ENCODE peak calls at places on chromosomes 16 and 17, in seven cellular contexts. B is tibial nerve, Z is left ventricle myocardium inferior, A is IMR-90, M is psoas muscle, F is prostate gland, K is heart right ventricle. V is an unnamed sample.

GRCh38 chr17:63600569-63601438 is at the start of gene TACO1:
- DNase-seq in B (peak; percentile 48), Z (peak; percentile 84), A (peak; percentile 83), M (peak; percentile 90), F (peak; percentile 55), K (peak; percentile 85), V (peak; percentile 76)

GRCh38 chr16:17784073-17784472 is 313.3 kb upstream of the XYLT1 start:
- DNase-seq in B (no peak), Z (no peak), A (peak; percentile 56), M (no peak), F (no peak), K (no peak), V (no peak)

GRCh38 chr17:66264696-66265095 is 35.5 kb upstream of the APOH start:
- DNase-seq in B (no peak), Z (no peak), A (no peak), M (no peak), F (no peak), K (no peak), V (no peak)

GRCh38 chr16:11232852-11233726 is 22.9 kb downstream of the SOCS1 start:
- DNase-seq in B (no peak), Z (no peak), A (no peak), M (peak; percentile 66), F (no peak), K (peak; percentile 48), V (peak; percentile 75)

GRCh38 chr16:57801856-57802634 is at the start of gene KIFC3:
- DNase-seq in B (peak; percentile 63), Z (peak; percentile 88), A (peak; percentile 72), M (peak; percentile 90), F (peak; percentile 52), K (peak; percentile 90), V (peak; percentile 22)

GRCh38 chr16:13957197-13958078 is 37.5 kb downstream of the ERCC4 start:
- DNase-seq in B (peak; percentile 48), Z (peak; percentile 41), A (peak; percentile 95), M (peak; percentile 80), F (peak; percentile 73), K (peak; percentile 51), V (no peak)

GRCh38 chr17:60248618-60249516 is 99.1 kb downstream of the CA4 start:
- DNase-seq in B (no peak), Z (no peak), A (peak; percentile 30), M (no peak), F (no peak), K (no peak), V (no peak)

GRCh38 chr16:10579965-10580918 is at the start of gene EMP2:
- DNase-seq in B (peak; percentile 67), Z (peak; percentile 88), A (peak; percentile 65), M (peak; percentile 86), F (peak; percentile 79), K (peak; percentile 89), V (no peak)

GRCh38 chr17:70169707-70170597 is 620 bp downstream of the KCNJ2 start:
- DNase-seq in B (no peak), Z (peak; percentile 21), A (peak; percentile 55), M (peak; percentile 74), F (no peak), K (no peak), V (no peak)

DNA sequence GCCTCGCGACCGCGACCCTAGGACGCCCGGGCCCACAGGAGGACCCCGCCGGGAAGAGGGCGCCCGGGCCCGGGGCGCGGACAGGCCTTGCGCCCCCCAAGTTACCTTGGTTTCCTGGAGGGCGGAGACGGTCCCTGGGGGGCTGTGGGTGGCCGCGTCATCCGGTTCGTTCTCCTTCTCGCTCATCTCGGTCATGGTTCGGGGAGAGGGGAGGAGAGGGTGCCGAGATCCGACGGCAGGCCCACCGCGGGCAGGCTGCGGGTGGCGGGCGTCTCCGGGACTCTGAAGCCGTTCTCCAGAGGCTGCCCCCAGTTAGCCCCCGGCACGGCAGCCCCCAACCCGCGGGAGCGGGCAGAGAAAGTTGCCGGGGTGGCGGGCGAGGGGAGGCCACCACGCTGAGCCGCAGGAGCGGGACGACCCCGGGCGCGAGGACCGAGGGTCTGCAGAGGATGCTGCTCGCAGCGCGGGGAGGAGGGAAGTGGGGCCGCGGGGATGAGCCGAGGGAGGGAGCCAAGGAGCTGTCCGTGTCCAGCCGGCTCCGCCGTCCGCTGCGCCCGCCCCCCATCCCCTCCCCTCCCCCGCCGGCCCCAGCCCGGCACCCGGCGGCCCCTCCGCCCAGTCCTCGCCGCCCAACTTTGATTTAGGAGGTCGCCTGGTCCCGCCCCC is at the start of gene STAC2:
- DNase-seq in B (no peak), Z (no peak), A (no peak), M (no peak), F (no peak), K (no peak), V (no peak)
- H3K27me3 ChIP-seq in B (no peaks in the 10 kb centered on the region), Z (peaks cover 61% of the 10 kb centered on the region), A (peaks cover 50% of the 10 kb centered on the region), M (peaks cover 7% of the 10 kb centered on the region), F (peaks cover 8% of the 10 kb centered on the region), K (peaks cover 58% of the 10 kb centered on the region), V (peaks cover 48% of the 10 kb centered on the region)

GRCh38 chr17:1976000-1976682 is 49.0 kb downstream of the RTN4RL1 start:
- DNase-seq in B (no peak), Z (no peak), A (no peak), M (no peak), F (no peak), K (no peak), V (no peak)
- H3K9me3 ChIP-seq in B (no peaks in the 10 kb centered on the region), Z (no peaks in the 10 kb centered on the region), A (no peaks in the 10 kb centered on the region), M (no peaks in the 10 kb centered on the region), F (no peaks in the 10 kb centered on the region), K (no peaks in the 10 kb centered on the region), V (no peaks in the 10 kb centered on the region)

GRCh38 chr17:45200701-45201100 is 21.0 kb upstream of the FMNL1 start:
- DNase-seq in B (peak; percentile 68), Z (peak; percentile 55), A (no peak), M (peak; percentile 80), F (no peak), K (no peak), V (no peak)
- TF ChIP-seq CTCF in B (no peak), Z (no peak), A (no peak), M (no peak), F (no peak), K (no peak), V (no peak)

DNA sequence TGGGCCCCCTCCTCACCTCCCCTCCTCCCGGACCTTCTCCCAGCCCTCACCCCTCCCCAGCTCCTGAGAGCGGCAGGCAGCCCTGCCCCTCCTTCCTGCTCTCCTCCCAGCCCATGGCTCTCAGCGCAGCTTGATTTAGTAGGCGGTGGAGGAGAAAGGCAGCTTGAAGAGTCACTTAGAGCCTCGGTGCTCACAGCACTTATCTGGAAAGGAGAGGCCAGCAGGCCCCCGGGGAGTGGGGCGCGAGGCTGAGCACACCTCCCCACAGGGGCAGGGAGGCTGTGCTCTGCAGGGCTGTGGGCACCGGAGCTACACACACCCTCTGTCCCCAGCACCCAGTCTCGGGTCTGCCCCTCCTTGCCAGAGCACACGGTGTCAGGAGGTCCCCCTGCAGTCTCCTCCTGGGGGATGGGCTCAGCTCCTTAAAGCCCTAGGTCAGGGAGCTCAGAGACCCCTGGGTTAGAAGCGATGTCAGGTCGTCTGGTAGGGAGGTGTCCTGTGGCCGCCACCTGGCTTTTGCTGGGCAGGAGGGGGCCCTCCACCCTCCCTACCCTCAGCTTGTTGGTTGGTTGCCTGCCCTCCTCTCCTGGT is 151.2 kb upstream of the GSE1 start:
- DNase-seq in B (no peak), Z (no peak), A (peak; percentile 50), M (no peak), F (no peak), K (peak; percentile 33), V (no peak)
- H3K27me3 ChIP-seq in B (no peaks in the 10 kb centered on the region), Z (peaks cover 25% of the 10 kb centered on the region), A (no peaks in the 10 kb centered on the region), M (no peaks in the 10 kb centered on the region), F (no peaks in the 10 kb centered on the region), K (peaks cover 10% of the 10 kb centered on the region), V (peaks cover 39% of the 10 kb centered on the region)

GRCh38 chr16:31920373-31920772 is 46.8 kb downstream of the ZNF267 start:
- DNase-seq in B (no peak), Z (no peak), A (no peak), M (no peak), F (no peak), K (no peak), V (no peak)
- H3K9me3 ChIP-seq in B (peaks cover 89% of the 10 kb centered on the region), Z (peaks cover 100% of the 10 kb centered on the region), A (peaks cover 38% of the 10 kb centered on the region), M (peaks cover 59% of the 10 kb centered on the region), F (no peaks in the 10 kb centered on the region), K (peaks cover 97% of the 10 kb centered on the region), V (peaks cover 95% of the 10 kb centered on the region)

DNA sequence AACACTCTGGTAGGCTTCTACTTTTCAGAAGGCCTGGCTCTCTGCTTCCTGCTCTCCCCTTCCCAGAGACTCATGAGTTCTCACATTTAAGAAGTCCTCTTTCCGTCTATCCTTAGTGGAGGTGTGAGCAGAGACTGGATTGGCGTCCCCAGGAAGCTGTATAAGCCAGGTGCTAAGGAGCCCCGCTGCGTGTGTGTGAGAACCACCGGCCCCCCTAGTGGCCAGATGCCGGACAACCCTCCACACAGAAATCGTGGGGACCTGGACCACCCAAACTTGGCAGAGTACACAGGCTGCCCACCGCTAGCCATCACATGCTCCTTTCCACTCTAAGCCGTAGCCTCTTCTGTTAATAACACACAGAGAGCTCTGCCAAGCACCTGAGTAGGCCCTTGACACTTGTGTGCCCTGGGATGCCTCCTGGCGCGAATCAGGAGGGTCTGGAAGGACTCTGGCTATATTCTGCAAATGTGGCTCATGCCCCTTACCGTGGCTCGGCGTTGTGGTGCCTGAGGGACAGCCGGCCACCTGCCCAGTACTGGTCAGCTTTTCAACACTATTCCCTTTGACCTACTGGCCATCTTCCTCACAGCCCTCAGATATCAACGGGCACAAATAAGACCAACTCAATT is 13.9 kb downstream of the CYB5D2 start:
- DNase-seq in B (no peak), Z (no peak), A (no peak), M (no peak), F (no peak), K (no peak), V (no peak)
- TF ChIP-seq CTCF in B (no peak), Z (peak; percentile 20), A (no peak), M (peak; percentile 4), F (no peak), K (no peak), V (no peak)

GRCh38 chr16:86202267-86202666 is 303.3 kb downstream of the IRF8 start:
- DNase-seq in B (no peak), Z (no peak), A (no peak), M (no peak), F (no peak), K (no peak), V (no peak)
- H3K27me3 ChIP-seq in B (no peaks in the 10 kb centered on the region), Z (peaks cover 54% of the 10 kb centered on the region), A (no peaks in the 10 kb centered on the region), M (peaks cover 11% of the 10 kb centered on the region), F (peaks cover 17% of the 10 kb centered on the region), K (peaks cover 50% of the 10 kb centered on the region), V (peaks cover 37% of the 10 kb centered on the region)

GRCh38 chr16:3401719-3402397 is 843 bp downstream of the ZNF174 start:
- DNase-seq in B (no peak), Z (no peak), A (peak; percentile 18), M (no peak), F (no peak), K (no peak), V (no peak)
- H3K9me3 ChIP-seq in B (peaks cover 15% of the 10 kb centered on the region), Z (peaks cover 46% of the 10 kb centered on the region), A (peaks cover 26% of the 10 kb centered on the region), M (peaks cover 45% of the 10 kb centered on the region), F (no peaks in the 10 kb centered on the region), K (peaks cover 33% of the 10 kb centered on the region), V (peaks cover 29% of the 10 kb centered on the region)